ENCODE peak calls at places on chromosomes 7 and 10, in eight cellular contexts. One of them, this sample, is unnamed.

GRCh38 chr7:1809070-1809469 is 139.0 kb downstream of the ELFN1 start:
- DNase-seq in stimulated activated CD4-positive, alpha-beta T cell treated with anti-CD3 and anti-CD28 coated beads, Interleukin-4, amount 100 ng/mL, for 24 hours: no peak
- DNase-seq in NCI-H1930: no peak
- DNase-seq in kidney glomerular epithelial cell: no peak
- DNase-seq in prostate gland: no peak
- DNase-seq in PC-3: no peak
- DNase-seq in RPMI7951: no peak
- DNase-seq in nephron progenitor cell: no peak
- DNase-seq in this sample: no peak

GRCh38 chr10:110834622-110835219 is 37.0 kb upstream of the PDCD4 start:
- DNase-seq in kidney glomerular epithelial cell: no peak
- DNase-seq in stimulated activated CD4-positive, alpha-beta T cell treated with anti-CD3 and anti-CD28 coated beads, Interleukin-4, amount 100 ng/mL, for 24 hours: no peak
- DNase-seq in PC-3: no peak
- DNase-seq in RPMI7951: no peak
- DNase-seq in NCI-H1930: no peak
- DNase-seq in nephron progenitor cell: peak
- DNase-seq in prostate gland: peak
- DNase-seq in this sample: no peak

GRCh38 chr10:35216303-35216905 is 89.8 kb downstream of the CREM start:
- DNase-seq in NCI-H1930: no peak
- DNase-seq in PC-3: peak
- DNase-seq in prostate gland: no peak
- DNase-seq in RPMI7951: peak
- DNase-seq in kidney glomerular epithelial cell: no peak
- DNase-seq in nephron progenitor cell: no peak
- DNase-seq in stimulated activated CD4-positive, alpha-beta T cell treated with anti-CD3 and anti-CD28 coated beads, Interleukin-4, amount 100 ng/mL, for 24 hours: peak
- DNase-seq in this sample: peak

GRCh38 chr7:100546868-100547800 is 8.1 kb downstream of the AGFG2 start:
- DNase-seq in kidney glomerular epithelial cell: no peak
- DNase-seq in prostate gland: no peak
- DNase-seq in PC-3: no peak
- DNase-seq in NCI-H1930: no peak
- DNase-seq in stimulated activated CD4-positive, alpha-beta T cell treated with anti-CD3 and anti-CD28 coated beads, Interleukin-4, amount 100 ng/mL, for 24 hours: no peak
- DNase-seq in RPMI7951: no peak
- DNase-seq in nephron progenitor cell: no peak
- DNase-seq in this sample: no peak

GRCh38 chr7:41256186-41256945 is 446.5 kb downstream of the INHBA start:
- DNase-seq in kidney glomerular epithelial cell: no peak
- DNase-seq in NCI-H1930: no peak
- DNase-seq in prostate gland: no peak
- DNase-seq in PC-3: no peak
- DNase-seq in nephron progenitor cell: no peak
- DNase-seq in RPMI7951: peak
- DNase-seq in stimulated activated CD4-positive, alpha-beta T cell treated with anti-CD3 and anti-CD28 coated beads, Interleukin-4, amount 100 ng/mL, for 24 hours: no peak
- DNase-seq in this sample: peak

GRCh38 chr7:45921699-45922519 is 837 bp upstream of the IGFBP3 start:
- DNase-seq in NCI-H1930: peak
- DNase-seq in nephron progenitor cell: peak
- DNase-seq in stimulated activated CD4-positive, alpha-beta T cell treated with anti-CD3 and anti-CD28 coated beads, Interleukin-4, amount 100 ng/mL, for 24 hours: no peak
- DNase-seq in prostate gland: peak
- DNase-seq in PC-3: peak
- DNase-seq in kidney glomerular epithelial cell: peak
- DNase-seq in RPMI7951: peak
- DNase-seq in this sample: peak

GRCh38 chr10:80409121-80409520 is 770 bp downstream of the PRXL2A start:
- DNase-seq in RPMI7951: no peak
- DNase-seq in NCI-H1930: no peak
- DNase-seq in kidney glomerular epithelial cell: no peak
- DNase-seq in stimulated activated CD4-positive, alpha-beta T cell treated with anti-CD3 and anti-CD28 coated beads, Interleukin-4, amount 100 ng/mL, for 24 hours: no peak
- DNase-seq in prostate gland: no peak
- DNase-seq in nephron progenitor cell: no peak
- DNase-seq in PC-3: no peak
- DNase-seq in this sample: no peak

GRCh38 chr7:108164342-108164741 is 34.2 kb upstream of the LAMB4 start:
- DNase-seq in kidney glomerular epithelial cell: no peak
- DNase-seq in RPMI7951: no peak
- DNase-seq in PC-3: no peak
- DNase-seq in NCI-H1930: no peak
- DNase-seq in prostate gland: no peak
- DNase-seq in stimulated activated CD4-positive, alpha-beta T cell treated with anti-CD3 and anti-CD28 coated beads, Interleukin-4, amount 100 ng/mL, for 24 hours: no peak
- DNase-seq in nephron progenitor cell: no peak
- DNase-seq in this sample: no peak

GRCh38 chr10:97465982-97466381 is 20.0 kb downstream of the ZDHHC16 start:
- DNase-seq in RPMI7951: no peak
- DNase-seq in stimulated activated CD4-positive, alpha-beta T cell treated with anti-CD3 and anti-CD28 coated beads, Interleukin-4, amount 100 ng/mL, for 24 hours: no peak
- DNase-seq in PC-3: no peak
- DNase-seq in NCI-H1930: no peak
- DNase-seq in prostate gland: no peak
- DNase-seq in kidney glomerular epithelial cell: no peak
- DNase-seq in nephron progenitor cell: no peak
- DNase-seq in this sample: no peak

GRCh38 chr10:115514895-115515294 is 421.7 kb downstream of the ATRNL1 start:
- DNase-seq in prostate gland: no peak
- DNase-seq in kidney glomerular epithelial cell: no peak
- DNase-seq in RPMI7951: no peak
- DNase-seq in stimulated activated CD4-positive, alpha-beta T cell treated with anti-CD3 and anti-CD28 coated beads, Interleukin-4, amount 100 ng/mL, for 24 hours: no peak
- DNase-seq in nephron progenitor cell: no peak
- DNase-seq in PC-3: no peak
- DNase-seq in NCI-H1930: no peak
- DNase-seq in this sample: no peak

This sample was measured in RCC 7860.